ENCODE peak calls at places on chromosomes 7 and 10, in four cellular contexts. T, E, X and N are unnamed samples.

GRCh38 chr7:158828343-158829020 is 827 bp downstream of the ESYT2 start:
- DNase-seq in T (peak), E (no peak), X (peak), N (no peak)

GRCh38 chr7:55574062-55574717 is 1.9 kb upstream of the VOPP1 start:
- DNase-seq in T (no peak), E (peak), X (no peak), N (no peak)

GRCh38 chr10:79031723-79032122 is 37.0 kb upstream of the ZMIZ1 start:
- DNase-seq in T (no peak), E (no peak), X (no peak), N (no peak)

GRCh38 chr10:120607016-120607709 is 150.1 kb downstream of the PLPP4 start:
- DNase-seq in T (no peak), E (peak), X (no peak), N (no peak)

GRCh38 chr10:133474833-133475734 is 21.3 kb downstream of the SCART1 start:
- DNase-seq in T (no peak), E (no peak), X (no peak), N (no peak)

GRCh38 chr7:19051767-19052375 is 65.6 kb downstream of the TWIST1 start:
- DNase-seq in T (no peak), E (peak), X (no peak), N (no peak)

GRCh38 chr10:11781114-11781513 is 38.9 kb downstream of the ECHDC3 start:
- DNase-seq in T (no peak), E (no peak), X (no peak), N (no peak)

GRCh38 chr10:129852829-129853228 is 111.2 kb downstream of the EBF3 start:
- DNase-seq in T (no peak), E (no peak), X (no peak), N (no peak)

GRCh38 chr10:118045842-118046490 is 775 bp downstream of the RAB11FIP2 start:
- DNase-seq in T (no peak), E (peak), X (no peak), N (peak)

GRCh38 chr7:80841566-80842478 is 77.0 kb downstream of the SEMA3C start:
- DNase-seq in T (no peak), E (no peak), X (no peak), N (no peak)

DNA sequence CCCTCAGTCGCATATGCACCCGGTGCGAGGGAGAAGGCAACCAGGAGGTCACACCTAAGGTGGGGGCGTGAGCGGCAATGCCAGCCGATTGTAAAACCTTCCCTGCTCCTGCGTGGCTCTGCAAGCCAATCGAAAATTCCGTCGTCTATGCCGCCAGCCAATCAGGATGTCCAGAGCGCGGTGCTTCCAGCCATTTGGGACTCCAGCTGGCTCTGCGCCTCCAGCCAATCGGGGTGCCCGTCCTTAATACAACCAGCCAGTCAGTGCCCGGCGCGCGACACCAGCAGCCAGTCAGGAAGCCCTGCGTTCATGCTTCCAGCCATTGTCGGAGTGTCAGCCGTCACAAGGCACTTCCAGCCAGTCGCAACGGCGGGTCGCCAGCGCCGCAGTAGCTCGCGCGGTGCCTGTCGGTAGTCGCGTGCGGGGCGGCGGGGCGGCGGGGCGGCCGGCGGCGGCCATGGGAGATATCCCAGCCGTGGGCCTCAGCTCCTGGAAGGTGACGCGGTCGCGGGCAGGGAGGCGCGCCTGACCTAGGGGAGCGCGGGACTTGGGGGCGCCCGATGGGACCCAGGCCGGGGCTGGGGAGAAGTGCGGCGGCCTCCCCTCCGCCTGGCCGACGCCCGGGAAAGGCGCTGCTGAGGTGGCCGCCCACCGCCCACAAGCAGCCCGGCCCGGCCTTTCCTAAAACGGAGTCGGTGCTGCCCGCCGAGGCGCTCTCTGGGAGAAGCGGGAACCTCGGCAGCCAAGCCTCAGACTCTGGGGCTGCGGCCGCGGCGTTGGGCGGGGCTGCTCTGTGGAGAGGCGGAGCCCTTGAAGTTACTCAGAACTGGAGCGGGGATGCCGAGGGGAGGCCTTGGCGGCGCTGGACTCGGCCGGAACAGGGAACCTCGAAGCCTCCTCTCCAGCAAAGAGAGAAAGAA is at the start of gene AKR1E2:
- DNase-seq in T (peak), E (peak), X (peak), N (no peak)
- TF ChIP-seq POLR2A in T (no peak), E (no peak), X (peak), N (no peak)

GRCh38 chr10:101901340-101901739 is 57.7 kb upstream of the KCNIP2 start:
- DNase-seq in T (peak), E (no peak), X (no peak), N (no peak)
- TF ChIP-seq POLR2A in T (no peak), E (no peak), X (no peak), N (no peak)

GRCh38 chr7:100504887-100505611 is 21.3 kb downstream of the NYAP1 start:
- DNase-seq in T (no peak), E (no peak), X (no peak), N (no peak)
- TF ChIP-seq POLR2A in T (no peak), E (no peak), X (no peak), N (no peak)

DNA sequence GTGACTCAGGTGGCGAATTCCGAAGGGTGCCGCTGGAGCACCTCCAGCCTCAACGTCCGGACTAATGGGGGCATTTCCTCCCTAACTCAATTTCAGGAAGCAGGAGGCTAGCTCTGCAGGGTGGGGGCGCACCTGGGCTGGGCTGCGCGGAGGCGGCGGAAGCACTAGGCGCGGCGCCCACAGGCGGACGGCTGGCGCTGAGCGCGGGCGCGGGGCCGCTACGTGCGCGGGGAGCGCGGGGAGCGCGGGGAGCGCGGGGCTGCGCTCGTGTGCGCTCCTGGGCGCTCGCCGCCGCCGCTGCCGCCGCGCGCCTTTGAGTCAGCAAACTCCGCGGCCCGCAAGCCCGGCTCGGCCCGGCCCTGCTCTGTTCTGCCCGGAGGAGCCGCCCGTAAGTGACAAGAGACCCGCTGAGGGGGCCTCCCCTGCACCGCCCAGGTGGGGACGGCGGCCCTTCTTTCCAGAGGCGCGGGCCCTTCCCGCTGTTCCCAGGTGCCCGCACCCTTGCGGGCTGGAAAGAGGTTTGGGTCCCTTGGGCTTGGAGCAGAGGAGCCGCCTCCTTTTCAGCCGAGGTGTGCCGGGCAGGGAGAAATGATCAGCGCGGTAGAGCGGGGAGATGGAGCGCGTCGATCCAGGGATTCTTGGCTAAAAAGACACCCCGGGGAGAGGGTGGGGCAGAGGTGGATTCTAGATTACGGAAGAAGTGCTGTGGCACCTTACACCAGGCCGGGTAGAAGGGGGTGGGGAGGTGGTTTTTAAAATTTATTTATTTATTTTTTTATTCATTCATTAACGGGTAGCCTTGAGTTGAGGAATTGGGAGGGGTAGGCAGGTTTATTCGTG is at the start of gene SNX10:
- DNase-seq in T (peak), E (no peak), X (peak), N (peak)
- TF ChIP-seq POLR2A in T (no peak), E (no peak), X (peak), N (peak)